ENCODE peak calls at places on chromosomes 3 and 15, in ten cellular contexts. D, I, H, L, Y, O, S, F, Q and T are unnamed samples.

GRCh38 chr15:37218351-37218916 is 118.1 kb upstream of the MEIS2 start:
- DNase-seq in D (no peak), I (no peak), H (no peak), L (no peak), Y (no peak), O (no peak), S (no peak), F (no peak), Q (no peak), T (no peak)

GRCh38 chr15:39613271-39613670 is 32.4 kb downstream of the THBS1 start:
- DNase-seq in D (no peak), I (no peak), H (no peak), L (no peak), Y (peak; percentile 25), O (no peak), S (no peak), F (no peak), Q (no peak), T (no peak)

GRCh38 chr3:38843898-38844297 is 27.9 kb upstream of the SCN10A start:
- DNase-seq in D (no peak), I (no peak), H (no peak), L (no peak), Y (peak; percentile 70), O (peak; percentile 35), S (peak; percentile 62), F (no peak), Q (no peak), T (no peak)

GRCh38 chr15:65249641-65250040 is 37.0 kb downstream of the PARP16 start:
- DNase-seq in D (no peak), I (no peak), H (no peak), L (peak; percentile 4), Y (peak; percentile 30), O (no peak), S (no peak), F (no peak), Q (no peak), T (no peak)

GRCh38 chr15:59190291-59190690 is 16.4 kb upstream of the LDHAL6B start:
- DNase-seq in D (no peak), I (no peak), H (no peak), L (no peak), Y (no peak), O (peak; percentile 89), S (no peak), F (no peak), Q (no peak), T (no peak)

GRCh38 chr3:65811050-65811766 is 227.5 kb downstream of the MAGI1 start:
- DNase-seq in D (peak; percentile 14), I (no peak), H (no peak), L (no peak), Y (peak; percentile 48), O (no peak), S (no peak), F (no peak), Q (no peak), T (no peak)

GRCh38 chr15:47384316-47384715 is 333.0 kb upstream of the SEMA6D start:
- DNase-seq in D (peak; percentile 30), I (no peak), H (no peak), L (no peak), Y (peak; percentile 96), O (no peak), S (peak; percentile 55), F (no peak), Q (no peak), T (no peak)

GRCh38 chr3:45066109-45066801 is 40.2 kb downstream of the CLEC3B start:
- DNase-seq in D (no peak), I (no peak), H (no peak), L (no peak), Y (no peak), O (no peak), S (no peak), F (no peak), Q (no peak), T (no peak)

GRCh38 chr15:98906712-98907083 is 100.9 kb downstream of the PGPEP1L start:
- DNase-seq in D (peak; percentile 32), I (no peak), H (no peak), L (no peak), Y (peak; percentile 58), O (peak; percentile 54), S (no peak), F (peak; percentile 48), Q (no peak), T (no peak)

GRCh38 chr3:195260286-195260905 is 10.6 kb downstream of the XXYLT1 start:
- DNase-seq in D (no peak), I (no peak), H (peak; percentile 56), L (no peak), Y (no peak), O (no peak), S (peak; percentile 73), F (peak; percentile 42), Q (no peak), T (no peak)

GRCh38 chr3:30779686-30780287 is 114.7 kb downstream of the GADL1 start:
- DNase-seq in D (no peak), I (no peak), H (peak; percentile 15), L (no peak), Y (peak; percentile 38), O (peak; percentile 5), S (peak; percentile 49), F (no peak), Q (no peak), T (no peak)

GRCh38 chr3:4241595-4242170 is 61.5 kb upstream of the SETMAR start:
- DNase-seq in D (no peak), I (no peak), H (no peak), L (no peak), Y (no peak), O (no peak), S (no peak), F (no peak), Q (no peak), T (no peak)

GRCh38 chr3:31729573-31729972 is 196.8 kb downstream of the STT3B start:
- DNase-seq in D (no peak), I (no peak), H (no peak), L (no peak), Y (no peak), O (peak; percentile 36), S (no peak), F (no peak), Q (no peak), T (no peak)

GRCh38 chr3:129604223-129604941 is 2.1 kb downstream of the PLXND1 start:
- DNase-seq in D (no peak), I (no peak), H (no peak), L (no peak), Y (no peak), O (no peak), S (no peak), F (no peak), Q (no peak), T (no peak)

GRCh38 chr15:54790693-54791092 is 406.0 kb downstream of the RSL24D1 start:
- DNase-seq in D (no peak), I (no peak), H (no peak), L (no peak), Y (no peak), O (no peak), S (no peak), F (no peak), Q (no peak), T (no peak)

GRCh38 chr3:188964957-188965356 is 206.8 kb upstream of the TPRG1 start:
- DNase-seq in D (no peak), I (no peak), H (no peak), L (no peak), Y (no peak), O (no peak), S (no peak), F (no peak), Q (no peak), T (no peak)

GRCh38 chr15:32974691-32975090 is 219.8 kb downstream of the FMN1 start:
- DNase-seq in D (no peak), I (no peak), H (no peak), L (no peak), Y (peak; percentile 63), O (no peak), S (no peak), F (no peak), Q (no peak), T (no peak)

GRCh38 chr3:139173372-139174108 is 128.8 kb upstream of the PRR23C start:
- DNase-seq in D (no peak), I (no peak), H (peak; percentile 80), L (no peak), Y (no peak), O (peak; percentile 62), S (no peak), F (no peak), Q (no peak), T (no peak)

GRCh38 chr15:60590935-60591490 is 112.1 kb upstream of the ICE2 start:
- DNase-seq in D (peak; percentile 62), I (peak; percentile 55), H (peak; percentile 66), L (peak; percentile 59), Y (peak; percentile 36), O (peak; percentile 10), S (peak; percentile 91), F (peak; percentile 42), Q (no peak), T (peak; percentile 34)

GRCh38 chr3:113096158-113096893 is 105.5 kb downstream of the GTPBP8 start:
- DNase-seq in D (no peak), I (no peak), H (no peak), L (no peak), Y (peak; percentile 61), O (peak; percentile 2), S (peak; percentile 65), F (no peak), Q (no peak), T (no peak)

GRCh38 chr15:79881254-79881653 is 15.6 kb downstream of the MTHFS start:
- DNase-seq in D (no peak), I (no peak), H (no peak), L (no peak), Y (no peak), O (no peak), S (no peak), F (no peak), Q (no peak), T (no peak)

GRCh38 chr15:25089577-25089976 is 134.8 kb downstream of the SNRPN start:
- DNase-seq in D (no peak), I (no peak), H (no peak), L (no peak), Y (no peak), O (no peak), S (no peak), F (no peak), Q (no peak), T (no peak)
- H3K9me3 ChIP-seq in D (peaks cover 73% of the 10 kb centered on the region), I (peaks cover 82% of the 10 kb centered on the region), H (no peaks in the 10 kb centered on the region), L (peaks cover 49% of the 10 kb centered on the region), Y (peaks cover 68% of the 10 kb centered on the region), O (peaks cover 3% of the 10 kb centered on the region), S (no peaks in the 10 kb centered on the region), F (peaks cover 92% of the 10 kb centered on the region), Q (peaks cover 95% of the 10 kb centered on the region), T (peaks cover 24% of the 10 kb centered on the region)

GRCh38 chr15:25058080-25058785 is 103.4 kb downstream of the SNRPN start:
- DNase-seq in D (no peak), I (no peak), H (no peak), L (no peak), Y (no peak), O (no peak), S (no peak), F (no peak), Q (no peak), T (no peak)
- H3K9me3 ChIP-seq in D (peaks cover 92% of the 10 kb centered on the region), I (peaks cover 89% of the 10 kb centered on the region), H (no peaks in the 10 kb centered on the region), L (peaks cover 99% of the 10 kb centered on the region), Y (peaks cover 100% of the 10 kb centered on the region), O (peaks cover 61% of the 10 kb centered on the region), S (peaks cover 40% of the 10 kb centered on the region), F (peaks cover 100% of the 10 kb centered on the region), Q (peaks cover 100% of the 10 kb centered on the region), T (peaks cover 54% of the 10 kb centered on the region)

GRCh38 chr3:69871868-69872267 is 127.7 kb upstream of the SAMMSON start:
- DNase-seq in D (no peak), I (no peak), H (no peak), L (no peak), Y (no peak), O (no peak), S (no peak), F (no peak), Q (no peak), T (no peak)
- H3K9me3 ChIP-seq in D (no peaks in the 10 kb centered on the region), I (no peaks in the 10 kb centered on the region), H (no peaks in the 10 kb centered on the region), L (no peaks in the 10 kb centered on the region), Y (no peaks in the 10 kb centered on the region), O (no peaks in the 10 kb centered on the region), S (no peaks in the 10 kb centered on the region), F (no peaks in the 10 kb centered on the region), Q (no peaks in the 10 kb centered on the region), T (no peaks in the 10 kb centered on the region)

GRCh38 chr15:87089551-87089950 is 1009.9 kb downstream of the AGBL1 start:
- DNase-seq in D (no peak), I (no peak), H (no peak), L (no peak), Y (no peak), O (no peak), S (no peak), F (no peak), Q (no peak), T (no peak)
- H3K9me3 ChIP-seq in D (no peaks in the 10 kb centered on the region), I (no peaks in the 10 kb centered on the region), H (no peaks in the 10 kb centered on the region), L (no peaks in the 10 kb centered on the region), Y (peaks cover 17% of the 10 kb centered on the region), O (no peaks in the 10 kb centered on the region), S (no peaks in the 10 kb centered on the region), F (no peaks in the 10 kb centered on the region), Q (no peaks in the 10 kb centered on the region), T (no peaks in the 10 kb centered on the region)